ENCODE peak calls at places on chromosome 18, in four cellular contexts. Y is heart left ventricle, N is transverse colon, F is tibial nerve. E is an unnamed sample.

GRCh38 chr18:55396267-55396905 is 191.6 kb downstream of the TCF4 start:
- DNase-seq in F (no peak), Y (no peak), N (no peak), E (no peak)

GRCh38 chr18:50231621-50232020 is 34.7 kb downstream of the CFAP53 start:
- DNase-seq in F (no peak), Y (no peak), N (no peak), E (no peak)

GRCh38 chr18:5440297-5440696 is 103.5 kb downstream of the EPB41L3 start:
- DNase-seq in N (no peak), Y (no peak), F (no peak), E (no peak)

GRCh38 chr18:22185298-22185697 is 15.9 kb downstream of the GATA6 start:
- DNase-seq in F (no peak), Y (peak; percentile 70), N (no peak), E (no peak)

GRCh38 chr18:50662177-50662576 is 102.3 kb downstream of the MAPK4 start:
- DNase-seq in N (no peak), F (no peak), Y (no peak), E (no peak)

GRCh38 chr18:74517236-74517630 is 17.1 kb upstream of the CNDP1 start:
- DNase-seq in N (no peak), F (no peak), Y (no peak), E (no peak)

GRCh38 chr18:79507076-79507545 is 111.4 kb downstream of the NFATC1 start:
- DNase-seq in F (peak; percentile 36), Y (peak; percentile 89), N (peak; percentile 39), E (peak; percentile 53)

GRCh38 chr18:69088971-69089370 is 291.1 kb downstream of the CCDC102B start:
- DNase-seq in F (no peak), Y (no peak), N (no peak), E (no peak)

GRCh38 chr18:4309227-4309626 is 145.9 kb downstream of the DLGAP1 start:
- DNase-seq in N (no peak), Y (no peak), F (no peak), E (no peak)

GRCh38 chr18:49276680-49277079 is 183.8 kb downstream of the DYM start:
- DNase-seq in F (no peak), N (no peak), Y (no peak), E (no peak)

GRCh38 chr18:51862311-51862710 is 477.7 kb upstream of the DCC start:
- DNase-seq in Y (no peak), N (no peak), F (no peak), E (no peak)

GRCh38 chr18:46917808-46918600 is 602 bp downstream of the KATNAL2 start:
- DNase-seq in F (no peak), Y (peak; percentile 45), N (peak; percentile 32), E (peak; percentile 60)

GRCh38 chr18:23306842-23307241 is 146.2 kb upstream of the RIOK3 start:
- DNase-seq in F (no peak), Y (no peak), N (no peak), E (no peak)

GRCh38 chr18:78906066-78906465 is 73.6 kb upstream of the SALL3 start:
- DNase-seq in Y (no peak), F (no peak), N (no peak), E (no peak)

GRCh38 chr18:9337875-9338274 is 3.3 kb downstream of the TWSG1 start:
- DNase-seq in N (no peak), Y (no peak), F (no peak), E (no peak)

GRCh38 chr18:2641638-2642037 is 13.9 kb upstream of the SMCHD1 start:
- DNase-seq in Y (no peak), N (no peak), F (no peak), E (no peak)

GRCh38 chr18:78984941-78985784 is 5.5 kb downstream of the SALL3 start:
- DNase-seq in Y (no peak), F (no peak), N (no peak), E (no peak)

GRCh38 chr18:49018553-49018943 is 67.8 kb upstream of the SMAD7 start:
- DNase-seq in F (no peak), Y (no peak), N (peak; percentile 7), E (no peak)

GRCh38 chr18:47801817-47802216 is 128.6 kb downstream of the SMAD2 start:
- DNase-seq in Y (no peak), F (no peak), N (no peak), E (no peak)

GRCh38 chr18:55251186-55251995 is 292.1 kb upstream of the CCDC68 start:
- DNase-seq in N (no peak), Y (no peak), F (no peak), E (peak; percentile 41)

GRCh38 chr18:21598726-21599584 is 1.5 kb downstream of the ESCO1 start:
- DNase-seq in Y (no peak), N (peak; percentile 28), F (no peak), E (peak; percentile 80)

GRCh38 chr18:56298935-56299334 is 339.5 kb downstream of the TXNL1 start:
- DNase-seq in N (no peak), Y (no peak), F (no peak), E (no peak)

GRCh38 chr18:41647914-41648313 is 307.1 kb upstream of the PIK3C3 start:
- DNase-seq in Y (no peak), F (no peak), N (no peak), E (no peak)

DNA sequence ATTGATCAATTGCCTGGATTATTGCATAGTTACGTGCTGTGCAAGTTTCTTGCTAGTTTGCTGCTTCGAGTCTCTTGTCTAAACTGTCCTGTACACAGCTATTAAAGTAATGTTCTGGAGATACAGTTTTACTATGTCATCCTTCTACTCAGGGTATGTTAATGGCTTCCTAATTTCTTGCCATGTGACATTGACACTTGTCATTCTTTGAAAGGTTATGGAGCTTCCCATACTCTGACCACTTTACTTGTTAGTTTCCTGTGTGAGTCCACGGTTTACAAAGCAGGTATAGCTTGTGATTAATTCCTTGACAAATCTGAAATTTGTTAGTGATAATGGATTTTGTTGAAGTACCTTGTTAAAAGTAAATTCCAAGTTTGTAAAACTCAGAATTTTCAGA is 80.5 kb downstream of the PHLPP1 start:
- DNase-seq in N (no peak), Y (no peak), F (no peak), E (no peak)
- H3K27ac ChIP-seq in N (no peak overlapping the region), Y (no peak overlapping the region), F (no peak overlapping the region), E (no peak overlapping the region)

DNA sequence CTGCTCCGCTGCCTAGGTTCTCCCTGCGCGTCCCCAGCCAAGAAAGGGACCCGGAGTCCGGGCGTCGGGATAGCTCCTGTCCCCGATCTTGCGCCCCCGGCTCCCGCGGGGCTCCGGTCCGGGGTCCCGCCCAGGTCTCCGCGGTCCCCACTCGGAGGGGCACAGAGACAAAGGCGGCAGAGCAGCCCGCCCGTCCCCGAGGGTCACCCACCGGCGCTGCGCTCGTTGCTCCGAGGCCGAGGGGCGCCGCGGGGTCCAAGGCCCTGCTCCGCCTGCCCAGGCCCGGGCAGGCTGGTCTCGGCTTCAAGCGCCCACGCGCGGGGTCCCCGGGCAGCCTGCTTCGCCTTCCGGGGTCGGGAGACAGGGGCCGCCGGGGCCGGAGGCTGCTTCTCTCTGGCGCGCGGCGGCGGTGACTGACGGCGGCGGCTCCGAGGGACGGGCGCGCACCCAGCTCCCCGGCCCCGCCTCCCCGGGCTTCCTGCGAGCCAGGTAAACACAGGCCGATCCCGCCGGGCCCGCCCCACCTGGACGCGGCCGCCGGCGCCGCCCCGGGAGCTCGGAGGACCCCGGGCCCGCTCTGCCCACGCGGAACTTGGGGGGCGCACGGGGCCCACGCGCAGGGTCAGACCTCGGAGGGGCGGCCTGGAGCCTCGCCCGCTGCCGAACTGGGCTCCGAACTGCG is at the start of gene MBP:
- DNase-seq in N (peak; percentile 92), Y (peak; percentile 73), F (no peak), E (peak; percentile 75)
- TF ChIP-seq POLR2A in N (peak; percentile 84), Y (peak; percentile 59), F (peak; percentile 28), E (no peak)

GRCh38 chr18:25164211-25164836 is 187.6 kb downstream of the ZNF521 start:
- DNase-seq in Y (no peak), F (no peak), N (no peak), E (no peak)

GRCh38 chr18:25166113-25166512 is 185.9 kb downstream of the ZNF521 start:
- DNase-seq in Y (no peak), N (no peak), F (no peak), E (no peak)

GRCh38 chr18:25168011-25168410 is 184.0 kb downstream of the ZNF521 start:
- DNase-seq in F (no peak), Y (peak; percentile 25), N (no peak), E (no peak)

GRCh38 chr18:25169701-25170100 is 182.3 kb downstream of the ZNF521 start:
- DNase-seq in F (no peak), Y (no peak), N (no peak), E (no peak)

DNA sequence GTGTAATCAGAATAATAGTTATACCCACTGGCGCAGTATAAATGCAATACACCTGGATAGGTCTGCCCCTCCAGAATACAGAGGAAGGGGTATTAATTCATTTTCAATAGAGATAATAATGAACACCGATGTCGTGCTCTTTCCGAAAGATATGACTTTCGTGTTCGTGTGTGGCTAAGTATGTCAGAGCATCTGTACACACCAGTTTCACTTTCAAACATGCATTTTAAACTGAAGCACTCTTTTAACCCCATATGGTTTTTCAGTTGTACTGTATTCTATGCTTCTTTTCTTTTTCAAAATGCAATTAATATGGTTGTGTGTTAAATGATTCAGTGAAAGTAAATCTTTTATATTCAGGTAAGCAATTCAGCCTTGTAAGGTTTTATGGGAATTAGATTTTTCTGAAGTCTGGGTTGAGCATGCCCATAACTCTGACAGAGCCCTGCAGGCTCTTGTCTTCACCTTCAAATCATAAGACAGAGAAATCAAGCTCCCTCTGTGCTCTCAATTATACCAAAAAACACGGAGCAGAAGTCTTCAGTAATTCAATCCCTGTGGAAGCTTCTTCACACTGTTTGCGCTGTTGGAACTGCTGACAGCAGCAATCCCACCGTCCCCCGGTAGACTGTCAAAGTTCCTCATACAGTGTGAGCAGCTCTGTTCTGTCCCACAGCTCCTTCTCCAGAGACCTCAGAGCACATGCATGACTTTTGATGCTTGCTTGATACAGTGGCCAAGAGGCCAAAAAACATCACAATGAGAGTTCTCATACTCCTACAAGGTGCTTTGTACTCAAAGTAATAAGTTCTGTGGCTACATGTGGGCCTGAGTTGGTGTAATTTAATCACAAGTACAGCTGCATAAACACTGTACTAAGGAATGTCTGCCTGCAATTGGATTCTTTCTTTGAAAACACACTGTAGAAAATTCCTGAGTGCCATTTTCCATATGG is 186.9 kb downstream of the ZNF521 start:
- DNase-seq in Y (peak; percentile 29), N (no peak), F (no peak), E (peak; percentile 18)
- H3K27ac ChIP-seq in Y (no peak overlapping the region), N (no peak overlapping the region), F (peak overlapping the region; percentile 62), E (no peak overlapping the region)

GRCh38 chr18:63158012-63158631 is 161.4 kb downstream of the BCL2 start:
- DNase-seq in F (no peak), N (no peak), Y (no peak), E (no peak)

GRCh38 chr18:63160172-63160995 is 159.2 kb downstream of the BCL2 start:
- DNase-seq in Y (no peak), N (no peak), F (no peak), E (no peak)

GRCh38 chr18:63158676-63159291 is 160.8 kb downstream of the BCL2 start:
- DNase-seq in F (no peak), Y (no peak), N (no peak), E (no peak)

GRCh38 chr18:63161032-63161727 is 158.4 kb downstream of the BCL2 start:
- DNase-seq in F (no peak), N (no peak), Y (no peak), E (no peak)

GRCh38 chr18:63159590-63159989 is 160.0 kb downstream of the BCL2 start:
- DNase-seq in Y (no peak), F (no peak), N (peak; percentile 39), E (no peak)
- TF ChIP-seq POLR2A in Y (no peak), F (no peak), N (no peak), E (no peak)

GRCh38 chr18:31451625-31452024 is 4.1 kb downstream of the DSG3 start:
- DNase-seq in F (no peak), Y (no peak), N (no peak), E (no peak)

GRCh38 chr18:31450409-31450808 is 2.9 kb downstream of the DSG3 start:
- DNase-seq in F (no peak), N (no peak), Y (no peak), E (no peak)

GRCh38 chr18:31454066-31454708 is 6.6 kb downstream of the DSG3 start:
- DNase-seq in F (no peak), N (no peak), Y (no peak), E (no peak)
- H3K27ac ChIP-seq in F (no peak overlapping the region), N (no peak overlapping the region), Y (no peak overlapping the region), E (no peak overlapping the region)

E was measured in testis.